ENCODE peak calls at places on chromosomes 2 and 18, in four cellular contexts. M, W, G and E are unnamed samples.

GRCh38 chr2:112314856-112315255 is 39.5 kb downstream of the ZC3H6 start:
- DNase-seq in M (no peak), W (no peak), G (no peak), E (no peak)

GRCh38 chr2:95323347-95324155 is 26.4 kb downstream of the KCNIP3 start:
- DNase-seq in M (no peak), W (no peak), G (no peak), E (no peak)

GRCh38 chr18:31581498-31582197 is 10.0 kb upstream of the TTR start:
- DNase-seq in M (no peak), W (no peak), G (no peak), E (no peak)

GRCh38 chr18:31329787-31330438 is 12.0 kb downstream of the DSG1 start:
- DNase-seq in M (no peak), W (no peak), G (no peak), E (no peak)

GRCh38 chr2:120594856-120595685 is 140.6 kb upstream of the GLI2 start:
- DNase-seq in M (no peak), W (no peak), G (peak; percentile 7), E (no peak)

GRCh38 chr2:231928901-231929725 is 2.9 kb upstream of the NPPC start:
- DNase-seq in M (no peak), W (no peak), G (no peak), E (no peak)

GRCh38 chr2:241902357-241902991 is 32.9 kb downstream of the RTP5 start:
- DNase-seq in M (no peak), W (no peak), G (no peak), E (no peak)

GRCh38 chr18:80166240-80166639 is 57.2 kb downstream of the ADNP2 start:
- DNase-seq in M (no peak), W (no peak), G (no peak), E (no peak)

DNA sequence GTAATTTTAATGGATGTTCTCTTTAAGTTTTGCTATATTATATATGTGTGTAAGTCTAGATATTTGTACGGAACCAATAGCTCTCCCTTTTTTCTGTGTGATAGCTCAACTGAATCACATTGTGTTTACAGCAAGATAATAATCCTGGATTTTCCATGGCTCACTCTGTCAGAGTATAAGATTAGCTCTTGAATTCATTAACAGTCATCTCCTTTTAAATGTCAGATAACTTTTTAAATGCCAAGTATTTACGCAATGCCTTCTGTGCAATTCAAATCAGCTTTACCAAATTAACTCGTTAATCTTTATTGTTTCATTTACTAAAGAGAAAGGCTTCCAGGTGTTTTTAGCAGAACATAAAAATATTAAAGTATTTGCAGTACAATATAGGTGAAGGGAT is 76.9 kb downstream of the KIAA2012 start:
- DNase-seq in M (no peak), W (no peak), G (no peak), E (no peak)
- H3K4me3 ChIP-seq in M (no peak overlapping the region), W (no peak overlapping the region), G (no peak overlapping the region), E (no peak overlapping the region)

GRCh38 chr2:64135421-64135820 is 8.8 kb downstream of the PELI1 start:
- DNase-seq in M (no peak), W (no peak), G (no peak), E (no peak)

GRCh38 chr2:64130333-64130732 is 13.9 kb downstream of the PELI1 start:
- DNase-seq in M (no peak), W (no peak), G (no peak), E (no peak)

GRCh38 chr2:64133828-64134227 is 10.4 kb downstream of the PELI1 start:
- DNase-seq in M (no peak), W (no peak), G (no peak), E (no peak)

GRCh38 chr2:64134813-64135212 is 9.4 kb downstream of the PELI1 start:
- DNase-seq in M (no peak), W (no peak), G (no peak), E (no peak)

GRCh38 chr2:64133354-64133753 is 10.9 kb downstream of the PELI1 start:
- DNase-seq in M (no peak), W (no peak), G (no peak), E (no peak)
- H3K4me1 ChIP-seq in M (no peaks in the 10 kb centered on the region), W (no peaks in the 10 kb centered on the region), G (no peaks in the 10 kb centered on the region), E (peaks cover 10% of the 10 kb centered on the region)

DNA sequence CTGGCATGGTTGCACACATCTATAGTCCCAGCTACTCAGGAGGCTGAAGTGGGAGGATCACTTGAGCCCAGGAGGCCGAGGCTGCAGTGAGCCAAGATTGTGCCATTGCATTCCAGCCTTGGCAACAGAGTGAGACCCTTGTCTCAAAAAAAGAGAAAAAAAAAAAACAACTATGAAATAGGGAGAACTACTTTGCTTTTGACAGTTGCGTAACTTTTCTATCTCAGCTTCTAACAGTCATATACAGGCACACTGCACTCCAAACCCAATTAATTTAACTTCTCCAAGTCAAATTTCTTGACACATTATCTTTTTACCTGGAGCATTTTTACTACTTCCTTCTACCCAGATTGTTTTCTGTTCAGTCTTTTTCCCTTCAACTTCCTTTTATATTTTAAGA is 24.1 kb upstream of the VWC2L start:
- DNase-seq in M (no peak), W (no peak), G (no peak), E (no peak)
- H3K4me3 ChIP-seq in M (no peak overlapping the region), W (no peak overlapping the region), G (no peak overlapping the region), E (no peak overlapping the region)

DNA sequence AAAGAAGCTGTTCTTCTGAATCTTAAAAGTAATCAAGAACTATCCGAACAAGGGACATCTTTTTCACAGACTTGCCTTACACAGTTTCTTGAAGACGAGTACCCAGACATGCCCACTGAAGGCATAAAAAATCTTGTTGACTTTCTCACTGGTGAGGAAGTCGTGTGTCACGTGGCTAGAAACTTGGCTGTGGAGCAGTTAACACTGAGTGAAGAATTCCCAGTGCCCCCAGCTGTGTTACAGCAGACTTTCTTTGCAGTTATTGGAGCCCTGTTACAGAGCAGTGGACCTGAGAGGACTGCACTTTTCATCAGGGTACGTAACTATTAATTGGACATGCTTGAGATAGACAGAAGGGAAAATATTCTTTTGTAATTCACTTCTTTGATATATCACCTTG is 2.4 kb downstream of the MRPL44 start:
- DNase-seq in M (no peak), W (peak; percentile 63), G (no peak), E (no peak)
- H3K4me1 ChIP-seq in M (no peaks in the 10 kb centered on the region), W (no peaks in the 10 kb centered on the region), G (peaks cover 52% of the 10 kb centered on the region), E (peaks cover 11% of the 10 kb centered on the region)

GRCh38 chr2:48278590-48278989 is 251.4 kb upstream of the STON1 start:
- DNase-seq in M (no peak), W (no peak), G (no peak), E (no peak)
- H3K4me3 ChIP-seq in M (no peak overlapping the region), W (no peak overlapping the region), G (no peak overlapping the region), E (no peak overlapping the region)